ENCODE peak calls at places on chromosomes 12 and 14, in ten cellular contexts. One of them, this sample, is unnamed.

GRCh38 chr12:64102339-64102738 is 119.8 kb downstream of the KICS2 start:
- DNase-seq in breast epithelium: no peak
- DNase-seq in cardiac fibroblast: no peak
- DNase-seq in GM23248: peak; percentile 72
- DNase-seq in pancreas: no peak
- DNase-seq in sigmoid colon: no peak
- DNase-seq in Peyer's patch: no peak
- DNase-seq in fibroblast of lung: peak; percentile 71
- DNase-seq in HepG2: no peak
- DNase-seq in foreskin fibroblast: peak; percentile 47
- DNase-seq in this sample: no peak

GRCh38 chr12:15276088-15276698 is 46.1 kb upstream of the PTPRO start:
- DNase-seq in breast epithelium: no peak
- DNase-seq in cardiac fibroblast: peak; percentile 60
- DNase-seq in GM23248: peak; percentile 57
- DNase-seq in pancreas: no peak
- DNase-seq in sigmoid colon: no peak
- DNase-seq in Peyer's patch: no peak
- DNase-seq in fibroblast of lung: peak; percentile 19
- DNase-seq in HepG2: peak; percentile 11
- DNase-seq in foreskin fibroblast: peak; percentile 78
- DNase-seq in this sample: peak; percentile 68

GRCh38 chr12:20128926-20129325 is 239.4 kb upstream of the PDE3A start:
- DNase-seq in breast epithelium: no peak
- DNase-seq in cardiac fibroblast: peak; percentile 26
- DNase-seq in GM23248: no peak
- DNase-seq in pancreas: no peak
- DNase-seq in sigmoid colon: no peak
- DNase-seq in Peyer's patch: no peak
- DNase-seq in fibroblast of lung: peak; percentile 26
- DNase-seq in HepG2: no peak
- DNase-seq in foreskin fibroblast: no peak
- DNase-seq in this sample: peak; percentile 8

GRCh38 chr14:67490201-67490600 is 1.7 kb upstream of the TMEM229B start:
- DNase-seq in breast epithelium: no peak
- DNase-seq in cardiac fibroblast: no peak
- DNase-seq in GM23248: no peak
- DNase-seq in pancreas: no peak
- DNase-seq in sigmoid colon: no peak
- DNase-seq in Peyer's patch: no peak
- DNase-seq in fibroblast of lung: no peak
- DNase-seq in HepG2: no peak
- DNase-seq in foreskin fibroblast: no peak
- DNase-seq in this sample: no peak

GRCh38 chr12:56716458-56716857 is 8.6 kb downstream of the NACA start:
- DNase-seq in breast epithelium: no peak
- DNase-seq in cardiac fibroblast: no peak
- DNase-seq in GM23248: no peak
- DNase-seq in pancreas: no peak
- DNase-seq in sigmoid colon: no peak
- DNase-seq in Peyer's patch: no peak
- DNase-seq in fibroblast of lung: no peak
- DNase-seq in HepG2: no peak
- DNase-seq in foreskin fibroblast: no peak
- DNase-seq in this sample: no peak

GRCh38 chr12:62537544-62537943 is 70.9 kb downstream of the MON2 start:
- DNase-seq in breast epithelium: no peak
- DNase-seq in cardiac fibroblast: peak; percentile 97
- DNase-seq in GM23248: peak; percentile 62
- DNase-seq in pancreas: peak; percentile 36
- DNase-seq in sigmoid colon: no peak
- DNase-seq in Peyer's patch: no peak
- DNase-seq in fibroblast of lung: peak; percentile 84
- DNase-seq in HepG2: no peak
- DNase-seq in foreskin fibroblast: peak; percentile 81
- DNase-seq in this sample: peak; percentile 94

GRCh38 chr12:43004908-43005307 is 415.4 kb upstream of the PRICKLE1 start:
- DNase-seq in breast epithelium: no peak
- DNase-seq in cardiac fibroblast: no peak
- DNase-seq in GM23248: no peak
- DNase-seq in pancreas: no peak
- DNase-seq in sigmoid colon: no peak
- DNase-seq in Peyer's patch: no peak
- DNase-seq in fibroblast of lung: no peak
- DNase-seq in HepG2: no peak
- DNase-seq in foreskin fibroblast: no peak
- DNase-seq in this sample: no peak

GRCh38 chr12:120199025-120199424 is 1.9 kb downstream of the RPLP0 start:
- DNase-seq in breast epithelium: no peak
- DNase-seq in cardiac fibroblast: no peak
- DNase-seq in GM23248: no peak
- DNase-seq in pancreas: no peak
- DNase-seq in sigmoid colon: no peak
- DNase-seq in Peyer's patch: peak; percentile 21
- DNase-seq in fibroblast of lung: no peak
- DNase-seq in HepG2: no peak
- DNase-seq in foreskin fibroblast: no peak
- DNase-seq in this sample: no peak

DNA sequence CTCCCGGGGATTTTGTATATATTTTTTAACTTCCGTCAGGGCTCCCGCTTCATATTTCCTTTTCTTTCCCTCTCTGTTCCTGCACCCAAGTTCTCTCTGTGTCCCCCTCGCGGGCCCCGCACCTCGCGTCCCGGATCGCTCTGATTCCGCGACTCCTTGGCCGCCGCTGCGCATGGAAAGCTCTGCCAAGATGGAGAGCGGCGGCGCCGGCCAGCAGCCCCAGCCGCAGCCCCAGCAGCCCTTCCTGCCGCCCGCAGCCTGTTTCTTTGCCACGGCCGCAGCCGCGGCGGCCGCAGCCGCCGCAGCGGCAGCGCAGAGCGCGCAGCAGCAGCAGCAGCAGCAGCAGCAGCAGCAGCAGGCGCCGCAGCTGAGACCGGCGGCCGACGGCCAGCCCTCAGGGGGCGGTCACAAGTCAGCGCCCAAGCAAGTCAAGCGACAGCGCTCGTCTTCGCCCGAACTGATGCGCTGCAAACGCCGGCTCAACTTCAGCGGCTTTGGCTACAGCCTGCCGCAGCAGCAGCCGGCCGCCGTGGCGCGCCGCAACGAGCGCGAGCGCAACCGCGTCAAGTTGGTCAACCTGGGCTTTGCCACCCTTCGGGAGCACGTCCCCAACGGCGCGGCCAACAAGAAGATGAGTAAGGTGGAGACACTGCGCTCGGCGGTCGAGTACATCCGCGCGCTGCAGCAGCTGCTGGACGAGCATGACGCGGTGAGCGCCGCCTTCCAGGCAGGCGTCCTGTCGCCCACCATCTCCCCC is 777 bp downstream of the ASCL1 start:
- DNase-seq in breast epithelium: no peak
- DNase-seq in cardiac fibroblast: peak; percentile 33
- DNase-seq in GM23248: peak; percentile 54
- DNase-seq in pancreas: no peak
- DNase-seq in sigmoid colon: no peak
- DNase-seq in Peyer's patch: no peak
- DNase-seq in fibroblast of lung: peak; percentile 46
- DNase-seq in HepG2: no peak
- DNase-seq in foreskin fibroblast: peak; percentile 47
- DNase-seq in this sample: peak; percentile 30
- H3K4me3 ChIP-seq in breast epithelium: peak overlapping the region; percentile 62
- H3K4me3 ChIP-seq in cardiac fibroblast: peak overlapping the region; percentile 32
- H3K4me3 ChIP-seq in GM23248: peak overlapping the region; percentile 72
- H3K4me3 ChIP-seq in pancreas: peak overlapping the region; percentile 0
- H3K4me3 ChIP-seq in sigmoid colon: peak overlapping the region; percentile 42
- H3K4me3 ChIP-seq in Peyer's patch: peak overlapping the region; percentile 37
- H3K4me3 ChIP-seq in fibroblast of lung: no peak overlapping the region
- H3K4me3 ChIP-seq in HepG2: peak overlapping the region; percentile 37
- H3K4me3 ChIP-seq in foreskin fibroblast: peak overlapping the region; percentile 47
- H3K4me3 ChIP-seq in this sample: peak overlapping the region; percentile 40

GRCh38 chr14:80572666-80573065 is 361.4 kb upstream of the DIO2 start:
- DNase-seq in breast epithelium: no peak
- DNase-seq in cardiac fibroblast: no peak
- DNase-seq in GM23248: no peak
- DNase-seq in pancreas: no peak
- DNase-seq in sigmoid colon: no peak
- DNase-seq in Peyer's patch: no peak
- DNase-seq in fibroblast of lung: no peak
- DNase-seq in HepG2: no peak
- DNase-seq in foreskin fibroblast: no peak
- DNase-seq in this sample: no peak

GRCh38 chr14:80565001-80565400 is 353.7 kb upstream of the DIO2 start:
- DNase-seq in breast epithelium: no peak
- DNase-seq in cardiac fibroblast: no peak
- DNase-seq in GM23248: no peak
- DNase-seq in pancreas: no peak
- DNase-seq in sigmoid colon: no peak
- DNase-seq in Peyer's patch: no peak
- DNase-seq in fibroblast of lung: no peak
- DNase-seq in HepG2: no peak
- DNase-seq in foreskin fibroblast: no peak
- DNase-seq in this sample: no peak

GRCh38 chr14:80570930-80571298 is 359.6 kb upstream of the DIO2 start:
- DNase-seq in breast epithelium: no peak
- DNase-seq in cardiac fibroblast: no peak
- DNase-seq in GM23248: no peak
- DNase-seq in pancreas: no peak
- DNase-seq in sigmoid colon: no peak
- DNase-seq in Peyer's patch: no peak
- DNase-seq in fibroblast of lung: no peak
- DNase-seq in HepG2: no peak
- DNase-seq in foreskin fibroblast: no peak
- DNase-seq in this sample: no peak

GRCh38 chr14:80564051-80564450 is 352.7 kb upstream of the DIO2 start:
- DNase-seq in breast epithelium: no peak
- DNase-seq in cardiac fibroblast: no peak
- DNase-seq in GM23248: no peak
- DNase-seq in pancreas: no peak
- DNase-seq in sigmoid colon: no peak
- DNase-seq in Peyer's patch: no peak
- DNase-seq in fibroblast of lung: no peak
- DNase-seq in HepG2: no peak
- DNase-seq in foreskin fibroblast: no peak
- DNase-seq in this sample: no peak

GRCh38 chr14:80567905-80568512 is 356.7 kb upstream of the DIO2 start:
- DNase-seq in breast epithelium: no peak
- DNase-seq in cardiac fibroblast: no peak
- DNase-seq in GM23248: peak; percentile 58
- DNase-seq in pancreas: no peak
- DNase-seq in sigmoid colon: no peak
- DNase-seq in Peyer's patch: no peak
- DNase-seq in fibroblast of lung: peak; percentile 94
- DNase-seq in HepG2: no peak
- DNase-seq in foreskin fibroblast: peak; percentile 3
- DNase-seq in this sample: no peak
- H3K4me3 ChIP-seq in breast epithelium: no peak overlapping the region
- H3K4me3 ChIP-seq in cardiac fibroblast: no peak overlapping the region
- H3K4me3 ChIP-seq in GM23248: no peak overlapping the region
- H3K4me3 ChIP-seq in pancreas: no peak overlapping the region
- H3K4me3 ChIP-seq in sigmoid colon: no peak overlapping the region
- H3K4me3 ChIP-seq in Peyer's patch: no peak overlapping the region
- H3K4me3 ChIP-seq in fibroblast of lung: no peak overlapping the region
- H3K4me3 ChIP-seq in HepG2: no peak overlapping the region
- H3K4me3 ChIP-seq in foreskin fibroblast: no peak overlapping the region
- H3K4me3 ChIP-seq in this sample: no peak overlapping the region

GRCh38 chr12:130398089-130398848 is 60.6 kb downstream of the PIWIL1 start:
- DNase-seq in breast epithelium: no peak
- DNase-seq in cardiac fibroblast: no peak
- DNase-seq in GM23248: no peak
- DNase-seq in pancreas: no peak
- DNase-seq in sigmoid colon: no peak
- DNase-seq in Peyer's patch: no peak
- DNase-seq in fibroblast of lung: no peak
- DNase-seq in HepG2: no peak
- DNase-seq in foreskin fibroblast: no peak
- DNase-seq in this sample: no peak

GRCh38 chr12:130391186-130391585 is 53.5 kb downstream of the PIWIL1 start:
- DNase-seq in breast epithelium: no peak
- DNase-seq in cardiac fibroblast: no peak
- DNase-seq in GM23248: no peak
- DNase-seq in pancreas: no peak
- DNase-seq in sigmoid colon: no peak
- DNase-seq in Peyer's patch: no peak
- DNase-seq in fibroblast of lung: no peak
- DNase-seq in HepG2: no peak
- DNase-seq in foreskin fibroblast: no peak
- DNase-seq in this sample: no peak

GRCh38 chr12:130396667-130397066 is 59.0 kb downstream of the PIWIL1 start:
- DNase-seq in breast epithelium: no peak
- DNase-seq in cardiac fibroblast: no peak
- DNase-seq in GM23248: no peak
- DNase-seq in pancreas: no peak
- DNase-seq in sigmoid colon: no peak
- DNase-seq in Peyer's patch: no peak
- DNase-seq in fibroblast of lung: no peak
- DNase-seq in HepG2: no peak
- DNase-seq in foreskin fibroblast: no peak
- DNase-seq in this sample: no peak

GRCh38 chr12:130394906-130395305 is 57.2 kb downstream of the PIWIL1 start:
- DNase-seq in breast epithelium: no peak
- DNase-seq in cardiac fibroblast: no peak
- DNase-seq in GM23248: no peak
- DNase-seq in pancreas: no peak
- DNase-seq in sigmoid colon: no peak
- DNase-seq in Peyer's patch: no peak
- DNase-seq in fibroblast of lung: no peak
- DNase-seq in HepG2: no peak
- DNase-seq in foreskin fibroblast: no peak
- DNase-seq in this sample: no peak
- H3K4me3 ChIP-seq in breast epithelium: no peak overlapping the region
- H3K4me3 ChIP-seq in cardiac fibroblast: no peak overlapping the region
- H3K4me3 ChIP-seq in GM23248: no peak overlapping the region
- H3K4me3 ChIP-seq in pancreas: no peak overlapping the region
- H3K4me3 ChIP-seq in sigmoid colon: no peak overlapping the region
- H3K4me3 ChIP-seq in Peyer's patch: no peak overlapping the region
- H3K4me3 ChIP-seq in fibroblast of lung: no peak overlapping the region
- H3K4me3 ChIP-seq in HepG2: no peak overlapping the region
- H3K4me3 ChIP-seq in foreskin fibroblast: no peak overlapping the region
- H3K4me3 ChIP-seq in this sample: no peak overlapping the region

GRCh38 chr12:104304261-104305004 is 894 bp downstream of the EID3 start:
- DNase-seq in breast epithelium: no peak
- DNase-seq in cardiac fibroblast: no peak
- DNase-seq in GM23248: peak; percentile 64
- DNase-seq in pancreas: no peak
- DNase-seq in sigmoid colon: no peak
- DNase-seq in Peyer's patch: no peak
- DNase-seq in fibroblast of lung: peak; percentile 25
- DNase-seq in HepG2: no peak
- DNase-seq in foreskin fibroblast: no peak
- DNase-seq in this sample: peak; percentile 47
- H3K4me3 ChIP-seq in breast epithelium: peak overlapping the region; percentile 81
- H3K4me3 ChIP-seq in cardiac fibroblast: peak overlapping the region; percentile 39
- H3K4me3 ChIP-seq in GM23248: peak overlapping the region; percentile 69
- H3K4me3 ChIP-seq in pancreas: peak overlapping the region; percentile 21
- H3K4me3 ChIP-seq in sigmoid colon: peak overlapping the region; percentile 43
- H3K4me3 ChIP-seq in Peyer's patch: peak overlapping the region; percentile 50
- H3K4me3 ChIP-seq in fibroblast of lung: peak overlapping the region; percentile 55
- H3K4me3 ChIP-seq in HepG2: no peak overlapping the region
- H3K4me3 ChIP-seq in foreskin fibroblast: peak overlapping the region; percentile 64
- H3K4me3 ChIP-seq in this sample: peak overlapping the region; percentile 48

This sample was measured in fibroblast of pulmonary artery.